ENCODE peak calls at places on chromosomes 12 and 14, in eight cellular contexts. One of them, this sample, is unnamed.

GRCh38 chr12:56158926-56159461 is 835 bp downstream of the MYL6 start:
- DNase-seq in stimulated activated CD8-positive, alpha-beta memory T cell treated with anti-CD3 and anti-CD28 coated beads, Interleukin-15, amount 100 ng/mL, for 48 hours: no peak
- DNase-seq in GM12864: no peak
- DNase-seq in lower leg skin: peak
- DNase-seq in AG09319: peak
- DNase-seq in NCI-H748 treated with DMSO at 0.1 percent for 48 hours: peak
- DNase-seq in ascending aorta: peak
- DNase-seq in colonic mucosa: peak
- DNase-seq in this sample: peak

GRCh38 chr12:56221233-56221756 is 427 bp downstream of the RNF41 start:
- DNase-seq in NCI-H748 treated with DMSO at 0.1 percent for 48 hours: no peak
- DNase-seq in GM12864: no peak
- DNase-seq in AG09319: peak
- DNase-seq in stimulated activated CD8-positive, alpha-beta memory T cell treated with anti-CD3 and anti-CD28 coated beads, Interleukin-15, amount 100 ng/mL, for 48 hours: no peak
- DNase-seq in colonic mucosa: peak
- DNase-seq in ascending aorta: no peak
- DNase-seq in lower leg skin: peak
- DNase-seq in this sample: no peak

GRCh38 chr14:64757601-64758000 is 53.4 kb downstream of the PLEKHG3 start:
- DNase-seq in colonic mucosa: no peak
- DNase-seq in ascending aorta: no peak
- DNase-seq in lower leg skin: no peak
- DNase-seq in NCI-H748 treated with DMSO at 0.1 percent for 48 hours: no peak
- DNase-seq in stimulated activated CD8-positive, alpha-beta memory T cell treated with anti-CD3 and anti-CD28 coated beads, Interleukin-15, amount 100 ng/mL, for 48 hours: no peak
- DNase-seq in GM12864: no peak
- DNase-seq in AG09319: no peak
- DNase-seq in this sample: no peak

GRCh38 chr12:68319988-68320623 is 12.1 kb downstream of the MDM1 start:
- DNase-seq in stimulated activated CD8-positive, alpha-beta memory T cell treated with anti-CD3 and anti-CD28 coated beads, Interleukin-15, amount 100 ng/mL, for 48 hours: no peak
- DNase-seq in NCI-H748 treated with DMSO at 0.1 percent for 48 hours: no peak
- DNase-seq in lower leg skin: no peak
- DNase-seq in ascending aorta: no peak
- DNase-seq in GM12864: no peak
- DNase-seq in colonic mucosa: no peak
- DNase-seq in AG09319: no peak
- DNase-seq in this sample: no peak

GRCh38 chr12:90174198-90174510 is 465.5 kb upstream of the ATP2B1 start:
- DNase-seq in GM12864: no peak
- DNase-seq in ascending aorta: no peak
- DNase-seq in lower leg skin: no peak
- DNase-seq in stimulated activated CD8-positive, alpha-beta memory T cell treated with anti-CD3 and anti-CD28 coated beads, Interleukin-15, amount 100 ng/mL, for 48 hours: no peak
- DNase-seq in AG09319: no peak
- DNase-seq in NCI-H748 treated with DMSO at 0.1 percent for 48 hours: no peak
- DNase-seq in colonic mucosa: no peak
- DNase-seq in this sample: no peak

GRCh38 chr12:95411466-95411865 is 62.5 kb upstream of the METAP2 start:
- DNase-seq in colonic mucosa: no peak
- DNase-seq in stimulated activated CD8-positive, alpha-beta memory T cell treated with anti-CD3 and anti-CD28 coated beads, Interleukin-15, amount 100 ng/mL, for 48 hours: no peak
- DNase-seq in AG09319: no peak
- DNase-seq in NCI-H748 treated with DMSO at 0.1 percent for 48 hours: no peak
- DNase-seq in GM12864: no peak
- DNase-seq in ascending aorta: no peak
- DNase-seq in lower leg skin: no peak
- DNase-seq in this sample: no peak

GRCh38 chr12:27451416-27451815 is 4.9 kb downstream of the SMCO2 start:
- DNase-seq in lower leg skin: no peak
- DNase-seq in ascending aorta: no peak
- DNase-seq in GM12864: no peak
- DNase-seq in AG09319: no peak
- DNase-seq in NCI-H748 treated with DMSO at 0.1 percent for 48 hours: no peak
- DNase-seq in colonic mucosa: no peak
- DNase-seq in stimulated activated CD8-positive, alpha-beta memory T cell treated with anti-CD3 and anti-CD28 coated beads, Interleukin-15, amount 100 ng/mL, for 48 hours: no peak
- DNase-seq in this sample: no peak

GRCh38 chr12:116529048-116529447 is 30.1 kb upstream of the MAP1LC3B2 start:
- DNase-seq in ascending aorta: no peak
- DNase-seq in AG09319: no peak
- DNase-seq in GM12864: no peak
- DNase-seq in lower leg skin: peak
- DNase-seq in NCI-H748 treated with DMSO at 0.1 percent for 48 hours: no peak
- DNase-seq in colonic mucosa: no peak
- DNase-seq in stimulated activated CD8-positive, alpha-beta memory T cell treated with anti-CD3 and anti-CD28 coated beads, Interleukin-15, amount 100 ng/mL, for 48 hours: no peak
- DNase-seq in this sample: no peak

GRCh38 chr12:124542021-124542941 is 25.1 kb downstream of the NCOR2 start:
- DNase-seq in AG09319: no peak
- DNase-seq in lower leg skin: no peak
- DNase-seq in GM12864: no peak
- DNase-seq in ascending aorta: no peak
- DNase-seq in stimulated activated CD8-positive, alpha-beta memory T cell treated with anti-CD3 and anti-CD28 coated beads, Interleukin-15, amount 100 ng/mL, for 48 hours: no peak
- DNase-seq in NCI-H748 treated with DMSO at 0.1 percent for 48 hours: no peak
- DNase-seq in colonic mucosa: no peak
- DNase-seq in this sample: no peak

GRCh38 chr12:63164911-63165310 is 13.9 kb upstream of the AVPR1A start:
- DNase-seq in lower leg skin: no peak
- DNase-seq in colonic mucosa: no peak
- DNase-seq in NCI-H748 treated with DMSO at 0.1 percent for 48 hours: peak
- DNase-seq in GM12864: no peak
- DNase-seq in AG09319: no peak
- DNase-seq in stimulated activated CD8-positive, alpha-beta memory T cell treated with anti-CD3 and anti-CD28 coated beads, Interleukin-15, amount 100 ng/mL, for 48 hours: no peak
- DNase-seq in ascending aorta: no peak
- DNase-seq in this sample: no peak

GRCh38 chr12:18224745-18225144 is 36.6 kb upstream of the PIK3C2G start:
- DNase-seq in AG09319: peak
- DNase-seq in stimulated activated CD8-positive, alpha-beta memory T cell treated with anti-CD3 and anti-CD28 coated beads, Interleukin-15, amount 100 ng/mL, for 48 hours: no peak
- DNase-seq in colonic mucosa: no peak
- DNase-seq in lower leg skin: no peak
- DNase-seq in NCI-H748 treated with DMSO at 0.1 percent for 48 hours: peak
- DNase-seq in ascending aorta: no peak
- DNase-seq in GM12864: no peak
- DNase-seq in this sample: no peak

GRCh38 chr14:35393826-35394225 is 10.7 kb downstream of the NFKBIA start:
- DNase-seq in AG09319: no peak
- DNase-seq in colonic mucosa: no peak
- DNase-seq in lower leg skin: no peak
- DNase-seq in NCI-H748 treated with DMSO at 0.1 percent for 48 hours: no peak
- DNase-seq in ascending aorta: no peak
- DNase-seq in GM12864: no peak
- DNase-seq in stimulated activated CD8-positive, alpha-beta memory T cell treated with anti-CD3 and anti-CD28 coated beads, Interleukin-15, amount 100 ng/mL, for 48 hours: no peak
- DNase-seq in this sample: no peak

GRCh38 chr14:20501346-20501745 is 4.0 kb upstream of the RNASE10 start:
- DNase-seq in stimulated activated CD8-positive, alpha-beta memory T cell treated with anti-CD3 and anti-CD28 coated beads, Interleukin-15, amount 100 ng/mL, for 48 hours: no peak
- DNase-seq in colonic mucosa: no peak
- DNase-seq in GM12864: no peak
- DNase-seq in NCI-H748 treated with DMSO at 0.1 percent for 48 hours: no peak
- DNase-seq in ascending aorta: no peak
- DNase-seq in AG09319: no peak
- DNase-seq in lower leg skin: no peak
- DNase-seq in this sample: peak

GRCh38 chr14:99773496-99774203 is 19.6 kb upstream of the EML1 start:
- DNase-seq in stimulated activated CD8-positive, alpha-beta memory T cell treated with anti-CD3 and anti-CD28 coated beads, Interleukin-15, amount 100 ng/mL, for 48 hours: no peak
- DNase-seq in NCI-H748 treated with DMSO at 0.1 percent for 48 hours: no peak
- DNase-seq in colonic mucosa: no peak
- DNase-seq in lower leg skin: peak
- DNase-seq in ascending aorta: no peak
- DNase-seq in AG09319: no peak
- DNase-seq in GM12864: no peak
- DNase-seq in this sample: no peak

GRCh38 chr12:93378373-93379310 is 917 bp downstream of the NUDT4 start:
- DNase-seq in AG09319: peak
- DNase-seq in colonic mucosa: peak
- DNase-seq in ascending aorta: no peak
- DNase-seq in lower leg skin: peak
- DNase-seq in stimulated activated CD8-positive, alpha-beta memory T cell treated with anti-CD3 and anti-CD28 coated beads, Interleukin-15, amount 100 ng/mL, for 48 hours: peak
- DNase-seq in GM12864: no peak
- DNase-seq in NCI-H748 treated with DMSO at 0.1 percent for 48 hours: peak
- DNase-seq in this sample: no peak